ENCODE peak calls at places on chromosomes 13 and 19, in nine cellular contexts. One of them, this sample, is unnamed.

GRCh38 chr13:30002577-30002976 is 152.2 kb upstream of the UBL3 start:
- DNase-seq in activated T-cell treated with anti-CD3 and anti-CD28 coated beads, Interleukin-2, amount 50 U/mL, for 72 hours: peak
- DNase-seq in NAMALWA: no peak
- DNase-seq in NCI-H1105: no peak
- DNase-seq in Daoy: peak
- DNase-seq in heart right ventricle: no peak
- DNase-seq in stromal cell of bone marrow: no peak
- DNase-seq in CD8-positive, alpha-beta T cell: no peak
- DNase-seq in stimulated activated CD4-positive, alpha-beta T cell treated with anti-CD3 and anti-CD28 coated beads, TNF-alpha, amount 100 ng/mL, for 24 hours: no peak
- DNase-seq in this sample: no peak

GRCh38 chr13:46051958-46052313 is 610 bp downstream of the ZC3H13 start:
- DNase-seq in NCI-H1105: no peak
- DNase-seq in activated T-cell treated with anti-CD3 and anti-CD28 coated beads, Interleukin-2, amount 50 U/mL, for 72 hours: no peak
- DNase-seq in stimulated activated CD4-positive, alpha-beta T cell treated with anti-CD3 and anti-CD28 coated beads, TNF-alpha, amount 100 ng/mL, for 24 hours: no peak
- DNase-seq in heart right ventricle: no peak
- DNase-seq in CD8-positive, alpha-beta T cell: no peak
- DNase-seq in stromal cell of bone marrow: no peak
- DNase-seq in NAMALWA: no peak
- DNase-seq in Daoy: no peak
- DNase-seq in this sample: no peak

GRCh38 chr13:96898855-96899254 is 95.4 kb downstream of the OXGR1 start:
- DNase-seq in Daoy: no peak
- DNase-seq in activated T-cell treated with anti-CD3 and anti-CD28 coated beads, Interleukin-2, amount 50 U/mL, for 72 hours: no peak
- DNase-seq in stromal cell of bone marrow: no peak
- DNase-seq in NAMALWA: no peak
- DNase-seq in CD8-positive, alpha-beta T cell: no peak
- DNase-seq in NCI-H1105: no peak
- DNase-seq in stimulated activated CD4-positive, alpha-beta T cell treated with anti-CD3 and anti-CD28 coated beads, TNF-alpha, amount 100 ng/mL, for 24 hours: no peak
- DNase-seq in heart right ventricle: no peak
- DNase-seq in this sample: no peak

GRCh38 chr19:7624810-7625209 is 4.5 kb downstream of the XAB2 start:
- DNase-seq in NCI-H1105: no peak
- DNase-seq in Daoy: no peak
- DNase-seq in NAMALWA: no peak
- DNase-seq in CD8-positive, alpha-beta T cell: no peak
- DNase-seq in heart right ventricle: no peak
- DNase-seq in stimulated activated CD4-positive, alpha-beta T cell treated with anti-CD3 and anti-CD28 coated beads, TNF-alpha, amount 100 ng/mL, for 24 hours: no peak
- DNase-seq in stromal cell of bone marrow: no peak
- DNase-seq in activated T-cell treated with anti-CD3 and anti-CD28 coated beads, Interleukin-2, amount 50 U/mL, for 72 hours: no peak
- DNase-seq in this sample: no peak

GRCh38 chr19:3440082-3440481 is 40.2 kb downstream of the SMIM24 start:
- DNase-seq in stimulated activated CD4-positive, alpha-beta T cell treated with anti-CD3 and anti-CD28 coated beads, TNF-alpha, amount 100 ng/mL, for 24 hours: peak
- DNase-seq in stromal cell of bone marrow: no peak
- DNase-seq in activated T-cell treated with anti-CD3 and anti-CD28 coated beads, Interleukin-2, amount 50 U/mL, for 72 hours: peak
- DNase-seq in Daoy: peak
- DNase-seq in CD8-positive, alpha-beta T cell: peak
- DNase-seq in NAMALWA: peak
- DNase-seq in heart right ventricle: peak
- DNase-seq in NCI-H1105: no peak
- DNase-seq in this sample: no peak

GRCh38 chr19:3507371-3508120 is 1.4 kb downstream of the FZR1 start:
- DNase-seq in stromal cell of bone marrow: no peak
- DNase-seq in heart right ventricle: no peak
- DNase-seq in NAMALWA: no peak
- DNase-seq in Daoy: peak
- DNase-seq in stimulated activated CD4-positive, alpha-beta T cell treated with anti-CD3 and anti-CD28 coated beads, TNF-alpha, amount 100 ng/mL, for 24 hours: no peak
- DNase-seq in NCI-H1105: no peak
- DNase-seq in CD8-positive, alpha-beta T cell: peak
- DNase-seq in activated T-cell treated with anti-CD3 and anti-CD28 coated beads, Interleukin-2, amount 50 U/mL, for 72 hours: peak
- DNase-seq in this sample: no peak

GRCh38 chr19:18450934-18451836 is 13.3 kb upstream of the ISYNA1 start:
- DNase-seq in CD8-positive, alpha-beta T cell: peak
- DNase-seq in heart right ventricle: peak
- DNase-seq in NAMALWA: peak
- DNase-seq in stromal cell of bone marrow: peak
- DNase-seq in stimulated activated CD4-positive, alpha-beta T cell treated with anti-CD3 and anti-CD28 coated beads, TNF-alpha, amount 100 ng/mL, for 24 hours: peak
- DNase-seq in NCI-H1105: peak
- DNase-seq in Daoy: peak
- DNase-seq in activated T-cell treated with anti-CD3 and anti-CD28 coated beads, Interleukin-2, amount 50 U/mL, for 72 hours: peak
- DNase-seq in this sample: peak

GRCh38 chr19:2813235-2814160 is 6.2 kb upstream of the ZNF554 start:
- DNase-seq in activated T-cell treated with anti-CD3 and anti-CD28 coated beads, Interleukin-2, amount 50 U/mL, for 72 hours: no peak
- DNase-seq in stimulated activated CD4-positive, alpha-beta T cell treated with anti-CD3 and anti-CD28 coated beads, TNF-alpha, amount 100 ng/mL, for 24 hours: no peak
- DNase-seq in CD8-positive, alpha-beta T cell: no peak
- DNase-seq in NCI-H1105: no peak
- DNase-seq in NAMALWA: no peak
- DNase-seq in Daoy: no peak
- DNase-seq in heart right ventricle: no peak
- DNase-seq in stromal cell of bone marrow: no peak
- DNase-seq in this sample: no peak

GRCh38 chr13:76293346-76293745 is 592.9 kb downstream of the KCTD12 start:
- DNase-seq in heart right ventricle: no peak
- DNase-seq in stromal cell of bone marrow: peak
- DNase-seq in stimulated activated CD4-positive, alpha-beta T cell treated with anti-CD3 and anti-CD28 coated beads, TNF-alpha, amount 100 ng/mL, for 24 hours: no peak
- DNase-seq in Daoy: peak
- DNase-seq in CD8-positive, alpha-beta T cell: no peak
- DNase-seq in activated T-cell treated with anti-CD3 and anti-CD28 coated beads, Interleukin-2, amount 50 U/mL, for 72 hours: no peak
- DNase-seq in NCI-H1105: no peak
- DNase-seq in NAMALWA: no peak
- DNase-seq in this sample: no peak

GRCh38 chr13:27266937-27267336 is 3.7 kb upstream of the RASL11A start:
- DNase-seq in NCI-H1105: no peak
- DNase-seq in CD8-positive, alpha-beta T cell: no peak
- DNase-seq in heart right ventricle: no peak
- DNase-seq in stimulated activated CD4-positive, alpha-beta T cell treated with anti-CD3 and anti-CD28 coated beads, TNF-alpha, amount 100 ng/mL, for 24 hours: no peak
- DNase-seq in activated T-cell treated with anti-CD3 and anti-CD28 coated beads, Interleukin-2, amount 50 U/mL, for 72 hours: no peak
- DNase-seq in NAMALWA: no peak
- DNase-seq in Daoy: no peak
- DNase-seq in stromal cell of bone marrow: no peak
- DNase-seq in this sample: no peak

GRCh38 chr19:27896091-27896490 is 1316.9 kb downstream of the UQCRFS1 start:
- DNase-seq in heart right ventricle: no peak
- DNase-seq in stimulated activated CD4-positive, alpha-beta T cell treated with anti-CD3 and anti-CD28 coated beads, TNF-alpha, amount 100 ng/mL, for 24 hours: no peak
- DNase-seq in NAMALWA: no peak
- DNase-seq in NCI-H1105: no peak
- DNase-seq in stromal cell of bone marrow: no peak
- DNase-seq in Daoy: no peak
- DNase-seq in activated T-cell treated with anti-CD3 and anti-CD28 coated beads, Interleukin-2, amount 50 U/mL, for 72 hours: no peak
- DNase-seq in CD8-positive, alpha-beta T cell: no peak
- DNase-seq in this sample: no peak

GRCh38 chr13:46509981-46510380 is 43.0 kb upstream of the LRCH1 start:
- DNase-seq in stimulated activated CD4-positive, alpha-beta T cell treated with anti-CD3 and anti-CD28 coated beads, TNF-alpha, amount 100 ng/mL, for 24 hours: no peak
- DNase-seq in stromal cell of bone marrow: no peak
- DNase-seq in CD8-positive, alpha-beta T cell: no peak
- DNase-seq in NCI-H1105: no peak
- DNase-seq in heart right ventricle: no peak
- DNase-seq in NAMALWA: no peak
- DNase-seq in activated T-cell treated with anti-CD3 and anti-CD28 coated beads, Interleukin-2, amount 50 U/mL, for 72 hours: no peak
- DNase-seq in Daoy: no peak
- DNase-seq in this sample: no peak

GRCh38 chr19:42252365-42253244 is 2.3 kb downstream of the ERF start:
- DNase-seq in CD8-positive, alpha-beta T cell: no peak
- DNase-seq in NCI-H1105: no peak
- DNase-seq in stimulated activated CD4-positive, alpha-beta T cell treated with anti-CD3 and anti-CD28 coated beads, TNF-alpha, amount 100 ng/mL, for 24 hours: no peak
- DNase-seq in Daoy: peak
- DNase-seq in NAMALWA: no peak
- DNase-seq in stromal cell of bone marrow: no peak
- DNase-seq in heart right ventricle: peak
- DNase-seq in activated T-cell treated with anti-CD3 and anti-CD28 coated beads, Interleukin-2, amount 50 U/mL, for 72 hours: no peak
- DNase-seq in this sample: no peak

GRCh38 chr19:56838680-56838929 is 1.9 kb downstream of the PEG3 start:
- DNase-seq in heart right ventricle: no peak
- DNase-seq in CD8-positive, alpha-beta T cell: no peak
- DNase-seq in activated T-cell treated with anti-CD3 and anti-CD28 coated beads, Interleukin-2, amount 50 U/mL, for 72 hours: no peak
- DNase-seq in stromal cell of bone marrow: no peak
- DNase-seq in NAMALWA: no peak
- DNase-seq in Daoy: no peak
- DNase-seq in stimulated activated CD4-positive, alpha-beta T cell treated with anti-CD3 and anti-CD28 coated beads, TNF-alpha, amount 100 ng/mL, for 24 hours: no peak
- DNase-seq in NCI-H1105: no peak
- DNase-seq in this sample: no peak

GRCh38 chr19:16076154-16076957 is at the start of gene TPM4:
- DNase-seq in Daoy: peak
- DNase-seq in NCI-H1105: peak
- DNase-seq in CD8-positive, alpha-beta T cell: peak
- DNase-seq in heart right ventricle: peak
- DNase-seq in stimulated activated CD4-positive, alpha-beta T cell treated with anti-CD3 and anti-CD28 coated beads, TNF-alpha, amount 100 ng/mL, for 24 hours: peak
- DNase-seq in activated T-cell treated with anti-CD3 and anti-CD28 coated beads, Interleukin-2, amount 50 U/mL, for 72 hours: peak
- DNase-seq in NAMALWA: peak
- DNase-seq in stromal cell of bone marrow: peak
- DNase-seq in this sample: peak

GRCh38 chr13:100089633-100090032 is 740 bp downstream of the PCCA start:
- DNase-seq in stimulated activated CD4-positive, alpha-beta T cell treated with anti-CD3 and anti-CD28 coated beads, TNF-alpha, amount 100 ng/mL, for 24 hours: no peak
- DNase-seq in stromal cell of bone marrow: no peak
- DNase-seq in NCI-H1105: no peak
- DNase-seq in activated T-cell treated with anti-CD3 and anti-CD28 coated beads, Interleukin-2, amount 50 U/mL, for 72 hours: peak
- DNase-seq in heart right ventricle: no peak
- DNase-seq in Daoy: peak
- DNase-seq in NAMALWA: no peak
- DNase-seq in CD8-positive, alpha-beta T cell: no peak
- DNase-seq in this sample: no peak

This sample was measured in NCI-H1436.